ENCODE peak calls at places on chromosome 22, in ten cellular contexts. I, A, W, L, T, H, X, Q, G and E are unnamed samples.

GRCh38 chr22:37302617-37303555 is 20.6 kb downstream of the CYTH4 start:
- DNase-seq in W (no peak), H (no peak), X (no peak), Q (no peak), I (no peak), A (no peak), L (no peak), T (no peak), G (no peak), E (no peak)

GRCh38 chr22:39135092-39135896 is 17.2 kb downstream of the CBX7 start:
- DNase-seq in X (no peak), I (peak; percentile 65), A (peak; percentile 29), G (peak; percentile 91), T (peak; percentile 24), W (peak; percentile 42), H (peak; percentile 74), L (no peak), Q (peak; percentile 70), E (no peak)

GRCh38 chr22:27433585-27434190 is 367.9 kb downstream of the MN1 start:
- DNase-seq in H (no peak), G (no peak), X (no peak), Q (no peak), T (no peak), A (peak; percentile 7), I (no peak), L (no peak), W (no peak), E (no peak)

GRCh38 chr22:31526275-31526674 is 29.9 kb downstream of the SFI1 start:
- DNase-seq in L (no peak), H (no peak), Q (no peak), X (no peak), A (no peak), W (no peak), G (no peak), I (no peak), T (no peak), E (no peak)

GRCh38 chr22:39723899-39724351 is 153.4 kb downstream of the CACNA1I start:
- DNase-seq in A (peak; percentile 69), H (no peak), T (no peak), Q (no peak), X (no peak), G (no peak), W (peak; percentile 22), I (no peak), L (no peak), E (no peak)

GRCh38 chr22:24521791-24522245 is 26.7 kb downstream of the UPB1 start:
- DNase-seq in L (no peak), H (peak; percentile 73), X (peak; percentile 29), W (peak; percentile 60), T (peak; percentile 91), Q (peak; percentile 74), A (peak; percentile 57), G (peak; percentile 91), I (peak; percentile 57), E (peak; percentile 48)

GRCh38 chr22:47355776-47356432 is 593.5 kb downstream of the TBC1D22A start:
- DNase-seq in W (no peak), Q (no peak), L (no peak), X (no peak), I (no peak), T (no peak), H (no peak), G (no peak), A (no peak), E (no peak)

GRCh38 chr22:42972592-42973535 is 42.1 kb downstream of the PACSIN2 start:
- DNase-seq in H (no peak), G (no peak), Q (no peak), L (no peak), A (no peak), I (no peak), T (no peak), W (no peak), X (no peak), E (no peak)

GRCh38 chr22:38782402-38783094 is 11.4 kb downstream of the DNAL4 start:
- DNase-seq in Q (no peak), H (peak; percentile 19), I (no peak), X (no peak), T (no peak), L (no peak), W (no peak), A (peak; percentile 59), G (no peak), E (no peak)

GRCh38 chr22:44172370-44173108 is 8.2 kb upstream of the PARVG start:
- DNase-seq in G (peak; percentile 42), A (no peak), I (peak; percentile 68), Q (no peak), L (no peak), T (peak; percentile 93), W (no peak), X (no peak), H (peak; percentile 83), E (no peak)

GRCh38 chr22:21980547-21980946 is 2.0 kb downstream of the TOP3B start:
- DNase-seq in W (no peak), Q (no peak), X (no peak), H (no peak), L (no peak), A (no peak), G (no peak), T (no peak), I (no peak), E (no peak)

GRCh38 chr22:20610757-20611156 is 103.3 kb downstream of the MED15 start:
- DNase-seq in A (no peak), I (no peak), Q (no peak), W (no peak), L (no peak), T (no peak), G (no peak), X (no peak), H (no peak), E (no peak)

GRCh38 chr22:27629908-27630733 is 171.4 kb downstream of the MN1 start:
- DNase-seq in W (no peak), T (no peak), A (no peak), L (no peak), H (no peak), Q (no peak), X (no peak), I (no peak), G (no peak), E (no peak)

GRCh38 chr22:21657361-21658118 is 8.3 kb upstream of the PPIL2 start:
- DNase-seq in H (peak; percentile 94), Q (peak; percentile 87), A (no peak), L (no peak), T (peak; percentile 87), X (peak; percentile 26), W (peak; percentile 73), G (peak; percentile 86), I (peak; percentile 94), E (no peak)

GRCh38 chr22:45890351-45890635 is 86.7 kb downstream of the WNT7B start:
- DNase-seq in Q (no peak), W (no peak), H (no peak), T (no peak), A (no peak), L (no peak), X (no peak), I (no peak), G (no peak), E (no peak)

GRCh38 chr22:33544707-33545106 is 375.6 kb downstream of the LARGE1 start:
- DNase-seq in H (no peak), T (no peak), X (no peak), W (no peak), G (no peak), I (no peak), Q (no peak), A (no peak), L (no peak), E (no peak)

GRCh38 chr22:29705651-29706050 is 14.2 kb upstream of the CABP7 start:
- DNase-seq in I (no peak), Q (no peak), A (no peak), H (no peak), L (no peak), T (no peak), G (no peak), X (no peak), W (no peak), E (no peak)